ENCODE peak calls at places on chromosome 19, in eight cellular contexts. One of them, this sample, is unnamed. For H3K4me1, the result is how much of the 10 kb centered on the place peaks cover.

GRCh38 chr19:42246143-42246868 is 3.9 kb upstream of the GSK3A start:
- DNase-seq in GM23338: peak
- DNase-seq in GM23248: peak
- DNase-seq in neural progenitor cell: peak
- DNase-seq in OCI-LY7: no peak
- DNase-seq in A549: peak
- DNase-seq in IMR-90: peak
- DNase-seq in neuronal stem cell: no peak
- DNase-seq in this sample: peak

GRCh38 chr19:54464044-54464623 is 556 bp upstream of the LENG9 start:
- DNase-seq in OCI-LY7: peak
- DNase-seq in IMR-90: peak
- DNase-seq in neuronal stem cell: peak
- DNase-seq in GM23338: peak
- DNase-seq in neural progenitor cell: peak
- DNase-seq in GM23248: peak
- DNase-seq in A549: peak
- DNase-seq in this sample: peak

GRCh38 chr19:3366761-3367571 is 583 bp downstream of the NFIC start:
- DNase-seq in IMR-90: no peak
- DNase-seq in GM23338: no peak
- DNase-seq in GM23248: peak
- DNase-seq in A549: no peak
- DNase-seq in neuronal stem cell: no peak
- DNase-seq in neural progenitor cell: peak
- DNase-seq in OCI-LY7: no peak
- DNase-seq in this sample: peak

GRCh38 chr19:42985588-42985987 is 40.7 kb downstream of the PSG11 start:
- DNase-seq in GM23338: no peak
- DNase-seq in OCI-LY7: no peak
- DNase-seq in GM23248: no peak
- DNase-seq in IMR-90: peak
- DNase-seq in neuronal stem cell: no peak
- DNase-seq in A549: no peak
- DNase-seq in neural progenitor cell: no peak
- DNase-seq in this sample: no peak

GRCh38 chr19:1567116-1567847 is 843 bp downstream of the MEX3D start:
- DNase-seq in GM23338: no peak
- DNase-seq in GM23248: peak
- DNase-seq in neuronal stem cell: no peak
- DNase-seq in A549: no peak
- DNase-seq in OCI-LY7: no peak
- DNase-seq in IMR-90: no peak
- DNase-seq in neural progenitor cell: peak
- DNase-seq in this sample: peak

GRCh38 chr19:49817964-49818690 is at the start of gene MED25:
- DNase-seq in A549: peak
- DNase-seq in IMR-90: peak
- DNase-seq in OCI-LY7: peak
- DNase-seq in GM23338: peak
- DNase-seq in neural progenitor cell: peak
- DNase-seq in neuronal stem cell: peak
- DNase-seq in GM23248: peak
- DNase-seq in this sample: peak

GRCh38 chr19:18254546-18255500 is 19.4 kb downstream of the IQCN start:
- DNase-seq in IMR-90: no peak
- DNase-seq in neural progenitor cell: no peak
- DNase-seq in neuronal stem cell: no peak
- DNase-seq in OCI-LY7: peak
- DNase-seq in GM23338: peak
- DNase-seq in A549: no peak
- DNase-seq in GM23248: peak
- DNase-seq in this sample: peak

GRCh38 chr19:30711296-30711695 is 339.1 kb downstream of the ZNF536 start:
- DNase-seq in A549: no peak
- DNase-seq in GM23338: peak
- DNase-seq in neural progenitor cell: peak
- DNase-seq in neuronal stem cell: no peak
- DNase-seq in IMR-90: no peak
- DNase-seq in GM23248: no peak
- DNase-seq in OCI-LY7: no peak
- DNase-seq in this sample: no peak

GRCh38 chr19:46716013-46716671 is 772 bp downstream of the PRKD2 start:
- DNase-seq in A549: no peak
- DNase-seq in GM23338: peak
- DNase-seq in GM23248: peak
- DNase-seq in neural progenitor cell: peak
- DNase-seq in OCI-LY7: peak
- DNase-seq in neuronal stem cell: no peak
- DNase-seq in IMR-90: no peak
- DNase-seq in this sample: peak

GRCh38 chr19:46716672-46717033 is 261 bp downstream of the PRKD2 start:
- DNase-seq in A549: no peak
- DNase-seq in GM23248: peak
- DNase-seq in GM23338: peak
- DNase-seq in neural progenitor cell: peak
- DNase-seq in OCI-LY7: no peak
- DNase-seq in neuronal stem cell: no peak
- DNase-seq in IMR-90: no peak
- DNase-seq in this sample: peak

GRCh38 chr19:46717034-46717715 is at the start of gene PRKD2:
- DNase-seq in GM23248: peak
- DNase-seq in OCI-LY7: peak
- DNase-seq in neural progenitor cell: peak
- DNase-seq in neuronal stem cell: peak
- DNase-seq in IMR-90: peak
- DNase-seq in GM23338: peak
- DNase-seq in A549: peak
- DNase-seq in this sample: peak

GRCh38 chr19:46714523-46715106 is 2.3 kb downstream of the PRKD2 start:
- DNase-seq in neuronal stem cell: no peak
- DNase-seq in GM23338: no peak
- DNase-seq in A549: no peak
- DNase-seq in IMR-90: no peak
- DNase-seq in neural progenitor cell: no peak
- DNase-seq in OCI-LY7: peak
- DNase-seq in GM23248: peak
- DNase-seq in this sample: peak

GRCh38 chr19:46715620-46716012 is 1.3 kb downstream of the PRKD2 start:
- DNase-seq in A549: no peak
- DNase-seq in OCI-LY7: peak
- DNase-seq in neural progenitor cell: peak
- DNase-seq in GM23248: no peak
- DNase-seq in GM23338: no peak
- DNase-seq in IMR-90: no peak
- DNase-seq in neuronal stem cell: no peak
- DNase-seq in this sample: peak
- H3K27ac ChIP-seq in A549: peak
- H3K27ac ChIP-seq in OCI-LY7: peak
- H3K27ac ChIP-seq in neural progenitor cell: no peak
- H3K27ac ChIP-seq in GM23248: no peak
- H3K27ac ChIP-seq in GM23338: no peak
- H3K27ac ChIP-seq in IMR-90: peak
- H3K27ac ChIP-seq in neuronal stem cell: no peak
- H3K27ac ChIP-seq in this sample: no peak

GRCh38 chr19:6516018-6516658 is 14.0 kb upstream of the TUBB4A start:
- DNase-seq in OCI-LY7: peak
- DNase-seq in neural progenitor cell: peak
- DNase-seq in A549: peak
- DNase-seq in IMR-90: peak
- DNase-seq in GM23338: peak
- DNase-seq in GM23248: peak
- DNase-seq in neuronal stem cell: peak
- DNase-seq in this sample: peak

GRCh38 chr19:6516659-6517291 is 14.1 kb upstream of the TNFSF9 start:
- DNase-seq in A549: peak
- DNase-seq in neuronal stem cell: peak
- DNase-seq in GM23248: peak
- DNase-seq in IMR-90: peak
- DNase-seq in GM23338: peak
- DNase-seq in neural progenitor cell: peak
- DNase-seq in OCI-LY7: peak
- DNase-seq in this sample: peak

GRCh38 chr19:6521718-6522646 is 8.8 kb upstream of the TNFSF9 start:
- DNase-seq in OCI-LY7: peak
- DNase-seq in GM23338: peak
- DNase-seq in GM23248: peak
- DNase-seq in IMR-90: no peak
- DNase-seq in neuronal stem cell: no peak
- DNase-seq in A549: no peak
- DNase-seq in neural progenitor cell: no peak
- DNase-seq in this sample: peak

GRCh38 chr19:6522712-6523111 is 8.1 kb upstream of the TNFSF9 start:
- DNase-seq in GM23248: no peak
- DNase-seq in neural progenitor cell: no peak
- DNase-seq in IMR-90: no peak
- DNase-seq in GM23338: no peak
- DNase-seq in OCI-LY7: no peak
- DNase-seq in A549: no peak
- DNase-seq in neuronal stem cell: no peak
- DNase-seq in this sample: peak

GRCh38 chr19:6519289-6519688 is 11.5 kb upstream of the TNFSF9 start:
- DNase-seq in neural progenitor cell: no peak
- DNase-seq in A549: peak
- DNase-seq in OCI-LY7: no peak
- DNase-seq in GM23338: no peak
- DNase-seq in IMR-90: peak
- DNase-seq in GM23248: peak
- DNase-seq in neuronal stem cell: no peak
- DNase-seq in this sample: peak
- H3K4me1 ChIP-seq in neural progenitor cell: under half
- H3K4me1 ChIP-seq in A549: under half
- H3K4me1 ChIP-seq in OCI-LY7: half or more
- H3K4me1 ChIP-seq in GM23338: under half
- H3K4me1 ChIP-seq in IMR-90: under half
- H3K4me1 ChIP-seq in GM23248: under half
- H3K4me1 ChIP-seq in neuronal stem cell: under half
- H3K4me1 ChIP-seq in this sample: under half

GRCh38 chr19:45125360-45125759 is 32.4 kb downstream of the PPP1R37 start:
- DNase-seq in neuronal stem cell: no peak
- DNase-seq in A549: no peak
- DNase-seq in OCI-LY7: no peak
- DNase-seq in neural progenitor cell: no peak
- DNase-seq in IMR-90: no peak
- DNase-seq in GM23338: no peak
- DNase-seq in GM23248: no peak
- DNase-seq in this sample: no peak

GRCh38 chr19:45123440-45123850 is 30.5 kb downstream of the PPP1R37 start:
- DNase-seq in OCI-LY7: no peak
- DNase-seq in neuronal stem cell: no peak
- DNase-seq in GM23248: no peak
- DNase-seq in IMR-90: no peak
- DNase-seq in neural progenitor cell: no peak
- DNase-seq in GM23338: no peak
- DNase-seq in A549: no peak
- DNase-seq in this sample: peak

GRCh38 chr19:45122832-45123231 is 29.9 kb downstream of the PPP1R37 start:
- DNase-seq in GM23338: no peak
- DNase-seq in OCI-LY7: no peak
- DNase-seq in GM23248: no peak
- DNase-seq in IMR-90: no peak
- DNase-seq in neural progenitor cell: no peak
- DNase-seq in A549: no peak
- DNase-seq in neuronal stem cell: no peak
- DNase-seq in this sample: peak

GRCh38 chr19:45125975-45126493 is 33.1 kb downstream of the PPP1R37 start:
- DNase-seq in neural progenitor cell: peak
- DNase-seq in OCI-LY7: peak
- DNase-seq in A549: peak
- DNase-seq in GM23338: peak
- DNase-seq in IMR-90: peak
- DNase-seq in neuronal stem cell: peak
- DNase-seq in GM23248: peak
- DNase-seq in this sample: peak

GRCh38 chr19:45124021-45124420 is 31.0 kb downstream of the PPP1R37 start:
- DNase-seq in neural progenitor cell: no peak
- DNase-seq in IMR-90: no peak
- DNase-seq in GM23248: no peak
- DNase-seq in GM23338: no peak
- DNase-seq in neuronal stem cell: no peak
- DNase-seq in OCI-LY7: no peak
- DNase-seq in A549: no peak
- DNase-seq in this sample: peak
- H3K4me2 ChIP-seq in neural progenitor cell: no peak
- H3K4me2 ChIP-seq in IMR-90: no peak
- H3K4me2 ChIP-seq in GM23248: no peak
- H3K4me2 ChIP-seq in GM23338: no peak
- H3K4me2 ChIP-seq in neuronal stem cell: no peak
- H3K4me2 ChIP-seq in OCI-LY7: no peak
- H3K4me2 ChIP-seq in A549: no peak
- H3K4me2 ChIP-seq in this sample: no peak

GRCh38 chr19:19627716-19628498 is at the start of gene LPAR2:
- DNase-seq in GM23338: peak
- DNase-seq in neuronal stem cell: peak
- DNase-seq in GM23248: peak
- DNase-seq in neural progenitor cell: peak
- DNase-seq in A549: no peak
- DNase-seq in IMR-90: no peak
- DNase-seq in OCI-LY7: peak
- DNase-seq in this sample: peak

GRCh38 chr19:19630062-19630414 is 2.0 kb upstream of the LPAR2 start:
- DNase-seq in GM23338: no peak
- DNase-seq in IMR-90: no peak
- DNase-seq in OCI-LY7: no peak
- DNase-seq in neuronal stem cell: no peak
- DNase-seq in neural progenitor cell: no peak
- DNase-seq in A549: no peak
- DNase-seq in GM23248: no peak
- DNase-seq in this sample: peak

GRCh38 chr19:19630426-19630825 is 2.4 kb upstream of the LPAR2 start:
- DNase-seq in neuronal stem cell: no peak
- DNase-seq in GM23248: no peak
- DNase-seq in neural progenitor cell: no peak
- DNase-seq in OCI-LY7: no peak
- DNase-seq in GM23338: no peak
- DNase-seq in A549: no peak
- DNase-seq in IMR-90: no peak
- DNase-seq in this sample: peak

GRCh38 chr19:19627442-19627715 is 641 bp downstream of the LPAR2 start:
- DNase-seq in A549: no peak
- DNase-seq in neuronal stem cell: no peak
- DNase-seq in neural progenitor cell: no peak
- DNase-seq in GM23338: no peak
- DNase-seq in GM23248: no peak
- DNase-seq in IMR-90: no peak
- DNase-seq in OCI-LY7: peak
- DNase-seq in this sample: no peak

DNA sequence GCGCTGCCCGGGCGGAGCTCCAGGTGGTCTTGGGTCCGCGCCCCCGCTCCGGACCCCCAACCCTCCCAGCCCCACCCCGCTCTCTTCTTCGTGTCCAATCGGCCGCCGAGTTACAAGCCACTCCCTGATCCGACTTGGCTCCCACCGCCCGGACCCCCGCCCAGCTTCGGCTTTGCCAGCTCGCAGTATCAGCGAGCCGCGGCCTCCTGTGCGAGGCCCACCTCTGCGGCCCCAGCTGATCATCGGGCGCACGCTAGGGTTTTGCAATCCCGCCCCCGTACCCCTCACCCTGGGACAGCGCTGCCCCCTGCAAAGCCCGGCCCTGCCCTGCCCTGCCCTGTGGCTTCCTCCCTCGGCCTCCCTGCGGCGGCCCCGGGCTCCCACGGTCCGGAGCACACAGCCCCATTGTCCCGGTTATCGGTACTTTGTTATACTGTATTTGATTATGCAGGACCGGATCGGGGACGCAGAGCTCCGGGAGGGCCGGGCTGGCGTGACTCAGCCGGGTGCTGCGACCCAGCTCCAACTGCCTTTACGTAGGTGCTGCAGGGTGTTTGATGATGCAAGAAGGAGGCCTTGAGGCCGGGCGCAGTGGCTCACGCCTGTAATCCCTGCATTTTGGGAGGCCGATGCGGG is 597 bp upstream of the LPAR2 start:
- DNase-seq in neuronal stem cell: peak
- DNase-seq in GM23248: peak
- DNase-seq in GM23338: peak
- DNase-seq in OCI-LY7: no peak
- DNase-seq in A549: peak
- DNase-seq in IMR-90: peak
- DNase-seq in neural progenitor cell: peak
- DNase-seq in this sample: peak
- H3K27ac ChIP-seq in neuronal stem cell: peak
- H3K27ac ChIP-seq in GM23248: no peak
- H3K27ac ChIP-seq in GM23338: peak
- H3K27ac ChIP-seq in OCI-LY7: no peak
- H3K27ac ChIP-seq in A549: peak
- H3K27ac ChIP-seq in IMR-90: no peak
- H3K27ac ChIP-seq in neural progenitor cell: peak
- H3K27ac ChIP-seq in this sample: no peak